ENCODE peak calls at places on chromosome 19, in four cellular contexts. T is neural progenitor cell, H is H1, Q is PC-3. C is an unnamed sample.
A peak's percentile ranks its signal among the peaks of the same experiment; 100 is the strongest.

GRCh38 chr19:2276429-2276989 is 5.5 kb downstream of the PEAK3 start:
- DNase-seq in T (no peak), H (no peak), Q (no peak), C (no peak)

GRCh38 chr19:5691930-5692784 is 2.1 kb downstream of the RPL36 start:
- DNase-seq in T (no peak), H (no peak), Q (no peak), C (peak; percentile 27)

GRCh38 chr19:3780786-3781304 is 5.3 kb downstream of the MATK start:
- DNase-seq in T (no peak), H (no peak), Q (peak; percentile 4), C (no peak)

GRCh38 chr19:44717603-44718002 is 18.7 kb downstream of the CEACAM16 start:
- DNase-seq in T (no peak), H (no peak), Q (no peak), C (no peak)

GRCh38 chr19:48123907-48124675 is 13.5 kb upstream of the PLA2G4C start:
- DNase-seq in T (peak; percentile 78), H (no peak), Q (peak; percentile 84), C (no peak)

GRCh38 chr19:4913996-4914735 is 4.9 kb downstream of the UHRF1 start:
- DNase-seq in T (no peak), H (no peak), Q (peak; percentile 19), C (peak; percentile 32)

GRCh38 chr19:16197188-16197621 is 506 bp upstream of the AP1M1 start:
- DNase-seq in T (no peak), H (no peak), Q (peak; percentile 82), C (peak; percentile 58)

GRCh38 chr19:5828661-5829566 is 10.6 kb downstream of the FUT6 start:
- DNase-seq in T (peak; percentile 83), H (peak; percentile 70), Q (no peak), C (peak; percentile 86)

DNA sequence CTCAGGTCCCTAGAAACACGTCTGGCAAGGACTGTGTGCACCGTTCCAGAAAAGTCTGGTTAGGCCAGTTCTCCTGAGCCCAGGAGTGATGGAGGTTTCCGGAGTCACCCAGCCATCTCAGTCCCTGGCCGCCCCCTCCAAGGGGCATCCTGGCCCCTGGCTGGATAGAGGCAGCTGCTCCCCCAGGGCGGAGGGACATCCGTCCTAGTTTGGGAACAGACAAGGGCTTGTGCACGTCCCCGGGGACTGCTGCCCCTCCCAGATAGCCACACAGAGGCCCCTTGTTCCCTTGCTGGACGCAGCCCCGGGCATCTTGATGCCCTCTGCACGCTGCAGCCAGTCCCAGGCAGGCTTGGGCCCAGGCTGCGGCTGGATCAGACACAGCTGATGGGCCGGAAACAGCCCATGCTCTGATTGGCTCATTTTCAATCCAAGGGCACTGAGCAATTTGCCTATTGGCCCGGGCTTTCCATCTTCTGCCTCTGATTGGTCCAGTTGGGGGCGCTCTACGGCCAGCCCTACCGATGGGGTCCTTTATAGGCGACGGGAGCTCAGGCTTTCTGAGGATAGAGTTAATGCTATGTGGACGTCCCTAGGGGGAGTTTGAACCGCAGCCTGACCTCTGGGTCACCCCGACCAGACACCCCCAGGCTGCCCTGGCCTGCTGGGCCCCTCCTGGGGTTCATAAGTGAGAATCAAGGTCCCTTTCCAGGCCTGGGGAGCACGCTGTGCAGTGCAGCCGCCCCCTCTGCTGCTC is 3.7 kb downstream of the S1PR2 start:
- DNase-seq in T (no peak), H (no peak), Q (no peak), C (no peak)
- H3K4me2 ChIP-seq in T (no peak overlapping the region), H (no peak overlapping the region), Q (no peak overlapping the region), C (no peak overlapping the region)

DNA sequence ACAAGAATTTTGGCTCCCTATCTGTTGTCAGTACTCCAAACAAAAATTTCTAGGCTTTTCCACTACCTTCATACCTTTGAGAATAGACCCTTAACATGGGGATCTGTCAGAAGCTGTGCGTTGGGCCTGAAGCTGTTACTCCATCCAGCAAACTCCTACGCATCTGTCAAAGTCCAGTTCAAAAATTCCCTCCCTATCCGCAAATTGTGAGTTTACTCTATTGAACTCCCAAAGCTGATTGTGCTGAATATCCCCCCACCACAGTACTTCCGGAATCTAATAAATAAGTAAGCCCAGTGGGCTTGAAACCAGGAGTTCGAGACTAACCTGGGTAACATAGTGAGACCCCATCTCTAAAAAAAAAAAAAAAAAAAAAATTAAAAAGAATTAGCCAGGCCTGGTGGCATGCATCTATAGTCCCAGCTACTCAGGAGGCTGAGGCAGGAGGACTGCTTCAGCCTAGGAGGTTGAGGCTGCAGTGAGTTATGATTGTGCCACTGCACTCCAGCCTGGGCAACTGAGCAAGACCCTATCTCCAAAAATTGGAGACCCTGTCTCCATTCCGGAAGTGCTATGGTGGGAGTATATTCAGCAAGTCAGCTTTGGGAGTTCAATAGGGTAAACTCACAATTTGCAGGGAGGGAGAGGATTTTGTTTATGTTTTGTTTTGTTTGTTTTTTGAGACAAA is 930 bp upstream of the FBN3 start:
- DNase-seq in T (no peak), H (no peak), Q (no peak), C (no peak)
- H3K4me2 ChIP-seq in T (peak overlapping the region; percentile 89), H (peak overlapping the region; percentile 48), Q (no peak overlapping the region), C (no peak overlapping the region)

DNA sequence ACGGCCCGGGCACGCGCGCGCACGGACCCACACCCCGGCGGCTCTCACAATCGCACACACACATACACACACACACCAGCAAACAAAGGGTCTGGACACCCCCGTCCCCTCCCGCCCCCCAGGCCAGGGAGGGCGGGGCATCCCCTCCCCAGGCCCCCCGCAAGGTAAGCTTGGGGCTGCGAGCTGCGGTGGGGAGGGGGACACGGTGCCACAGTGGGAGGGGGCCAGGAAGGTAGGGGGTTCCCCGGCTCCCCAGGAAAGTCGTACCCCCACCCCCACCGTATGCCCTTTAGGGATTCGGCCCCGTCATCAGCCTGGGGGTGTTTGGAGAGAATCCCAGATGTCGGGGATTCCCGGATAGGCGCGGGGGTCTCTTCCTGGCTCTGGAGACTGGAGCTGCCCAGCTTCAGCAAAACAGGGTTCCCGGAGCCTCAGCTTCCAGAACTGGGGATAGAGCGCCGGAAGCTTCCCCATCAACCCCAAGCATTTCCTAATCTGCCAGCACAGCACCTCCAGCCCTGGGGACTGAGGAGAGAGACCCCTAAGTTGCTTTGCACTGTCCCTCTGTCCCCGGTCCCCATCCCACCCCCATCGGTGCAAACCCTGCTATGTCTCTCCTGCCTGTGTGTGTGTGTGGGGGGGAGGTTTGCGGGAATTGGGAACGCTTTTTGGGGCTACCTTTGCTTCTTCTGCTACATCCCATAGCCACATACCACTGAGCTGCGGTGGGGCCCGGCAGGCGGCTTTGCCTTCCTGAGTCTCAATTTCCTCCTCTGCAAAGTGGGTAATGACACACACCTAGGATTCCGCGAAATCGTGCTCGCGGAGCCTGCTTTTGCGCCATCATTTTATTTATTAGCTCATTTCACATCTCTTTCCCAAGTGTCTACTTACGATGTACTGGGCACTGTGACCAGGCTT is 1.8 kb upstream of the CDC37 start:
- DNase-seq in T (peak; percentile 37), H (no peak), Q (no peak), C (no peak)
- H3K4me2 ChIP-seq in T (peak overlapping the region; percentile 92), H (peak overlapping the region; percentile 53), Q (peak overlapping the region; percentile 98), C (peak overlapping the region; percentile 98)

GRCh38 chr19:18388328-18389094 is 2.6 kb downstream of the GDF15 start:
- DNase-seq in T (peak; percentile 84), H (peak; percentile 98), Q (peak; percentile 83), C (peak; percentile 57)

GRCh38 chr19:18386543-18387251 is 739 bp downstream of the GDF15 start:
- DNase-seq in T (no peak), H (no peak), Q (no peak), C (peak; percentile 58)

GRCh38 chr19:18385675-18386542 is at the start of gene GDF15:
- DNase-seq in T (peak; percentile 73), H (peak; percentile 90), Q (peak; percentile 50), C (peak; percentile 91)

GRCh38 chr19:18389095-18389735 is 3.3 kb downstream of the GDF15 start:
- DNase-seq in T (no peak), H (no peak), Q (no peak), C (no peak)

DNA sequence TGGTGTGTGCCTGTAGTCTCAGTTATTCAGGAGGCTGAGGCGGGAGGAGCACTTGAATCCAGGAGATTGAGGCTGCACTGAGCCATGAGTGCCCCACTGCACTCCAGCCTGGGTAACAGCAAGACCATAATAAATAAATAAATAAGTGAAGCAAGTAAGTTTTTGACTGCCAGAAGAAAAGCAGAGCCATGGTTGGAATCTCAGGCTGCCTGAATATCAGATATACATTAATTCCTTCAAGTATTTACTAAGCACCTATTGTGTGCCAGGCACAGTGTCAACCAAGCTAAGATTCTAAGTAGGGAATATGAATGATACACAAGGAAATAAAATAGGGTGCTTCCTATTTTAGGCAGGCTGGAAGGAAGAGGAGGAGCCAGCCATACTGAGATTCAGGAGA is 1.4 kb downstream of the GDF15 start:
- DNase-seq in T (no peak), H (no peak), Q (no peak), C (peak; percentile 50)
- H3K4me2 ChIP-seq in T (no peak overlapping the region), H (peak overlapping the region; percentile 12), Q (peak overlapping the region; percentile 53), C (peak overlapping the region; percentile 51)